ENCODE peak calls at places on chromosomes 16 and 17, in five cellular contexts. One of them, this sample, is unnamed.

GRCh38 chr17:50080827-50081226 is 14.3 kb upstream of the PDK2 start:
- DNase-seq in left lung: no peak
- DNase-seq in HFF-Myc: no peak
- DNase-seq in IMR-90: no peak
- DNase-seq in lower leg skin: no peak
- DNase-seq in this sample: no peak

GRCh38 chr16:56771558-56772279 is 41.8 kb downstream of the NUP93 start:
- DNase-seq in IMR-90: peak; percentile 61
- DNase-seq in lower leg skin: no peak
- DNase-seq in left lung: no peak
- DNase-seq in HFF-Myc: no peak
- DNase-seq in this sample: no peak

GRCh38 chr17:66431080-66431795 is 128.8 kb downstream of the PRKCA start:
- DNase-seq in IMR-90: peak; percentile 41
- DNase-seq in lower leg skin: no peak
- DNase-seq in left lung: no peak
- DNase-seq in HFF-Myc: no peak
- DNase-seq in this sample: peak; percentile 82

GRCh38 chr17:30363715-30364202 is 15.0 kb upstream of the CPD start:
- DNase-seq in IMR-90: peak; percentile 95
- DNase-seq in lower leg skin: no peak
- DNase-seq in left lung: no peak
- DNase-seq in HFF-Myc: peak; percentile 91
- DNase-seq in this sample: peak; percentile 97

GRCh38 chr17:50173335-50173941 is 7.6 kb downstream of the SGCA start:
- DNase-seq in HFF-Myc: peak; percentile 73
- DNase-seq in lower leg skin: no peak
- DNase-seq in left lung: peak; percentile 24
- DNase-seq in IMR-90: peak; percentile 95
- DNase-seq in this sample: no peak

GRCh38 chr16:88799569-88800276 is 3.9 kb upstream of the CDT1 start:
- DNase-seq in left lung: no peak
- DNase-seq in IMR-90: no peak
- DNase-seq in HFF-Myc: no peak
- DNase-seq in lower leg skin: no peak
- DNase-seq in this sample: no peak

GRCh38 chr16:8878523-8878911 is 3.6 kb upstream of the LITAFD start:
- DNase-seq in HFF-Myc: no peak
- DNase-seq in IMR-90: peak; percentile 86
- DNase-seq in lower leg skin: no peak
- DNase-seq in left lung: peak; percentile 24
- DNase-seq in this sample: no peak

GRCh38 chr17:69581061-69581955 is 166.8 kb downstream of the MAP2K6 start:
- DNase-seq in lower leg skin: no peak
- DNase-seq in IMR-90: peak; percentile 47
- DNase-seq in HFF-Myc: no peak
- DNase-seq in left lung: no peak
- DNase-seq in this sample: no peak

GRCh38 chr16:11759997-11760396 is 17.3 kb upstream of the TXNDC11 start:
- DNase-seq in lower leg skin: no peak
- DNase-seq in HFF-Myc: no peak
- DNase-seq in left lung: no peak
- DNase-seq in IMR-90: no peak
- DNase-seq in this sample: no peak

GRCh38 chr16:29663020-29663828 is at the start of gene SPN:
- DNase-seq in left lung: no peak
- DNase-seq in HFF-Myc: no peak
- DNase-seq in lower leg skin: no peak
- DNase-seq in IMR-90: no peak
- DNase-seq in this sample: peak; percentile 94

GRCh38 chr16:10754941-10755340 is 11.3 kb downstream of the NUBP1 start:
- DNase-seq in IMR-90: peak; percentile 82
- DNase-seq in HFF-Myc: no peak
- DNase-seq in lower leg skin: no peak
- DNase-seq in left lung: no peak
- DNase-seq in this sample: no peak

GRCh38 chr17:6456914-6457687 is 12.8 kb downstream of the PIMREG start:
- DNase-seq in HFF-Myc: no peak
- DNase-seq in lower leg skin: no peak
- DNase-seq in IMR-90: peak; percentile 76
- DNase-seq in left lung: no peak
- DNase-seq in this sample: no peak

GRCh38 chr17:38415250-38416194 is 12.7 kb upstream of the ARHGAP23 start:
- DNase-seq in lower leg skin: no peak
- DNase-seq in HFF-Myc: no peak
- DNase-seq in left lung: peak; percentile 78
- DNase-seq in IMR-90: peak; percentile 69
- DNase-seq in this sample: peak; percentile 91

GRCh38 chr16:23765933-23766332 is 11.1 kb downstream of the CHP2 start:
- DNase-seq in left lung: no peak
- DNase-seq in lower leg skin: no peak
- DNase-seq in HFF-Myc: no peak
- DNase-seq in IMR-90: no peak
- DNase-seq in this sample: no peak

GRCh38 chr17:6749519-6749918 is 6.3 kb upstream of the XAF1 start:
- DNase-seq in left lung: no peak
- DNase-seq in IMR-90: no peak
- DNase-seq in HFF-Myc: no peak
- DNase-seq in lower leg skin: no peak
- DNase-seq in this sample: peak; percentile 9

GRCh38 chr16:56603589-56603988 is 4.8 kb upstream of the MT2A start:
- DNase-seq in left lung: no peak
- DNase-seq in HFF-Myc: no peak
- DNase-seq in IMR-90: peak; percentile 53
- DNase-seq in lower leg skin: peak; percentile 37
- DNase-seq in this sample: peak; percentile 62

GRCh38 chr17:20206591-20206990 is 197.4 kb downstream of the SPECC1 start:
- DNase-seq in IMR-90: peak; percentile 83
- DNase-seq in lower leg skin: no peak
- DNase-seq in HFF-Myc: no peak
- DNase-seq in left lung: no peak
- DNase-seq in this sample: no peak

GRCh38 chr16:64964126-64964540 is 157.7 kb downstream of the CDH11 start:
- DNase-seq in lower leg skin: no peak
- DNase-seq in HFF-Myc: peak; percentile 69
- DNase-seq in IMR-90: peak; percentile 86
- DNase-seq in left lung: no peak
- DNase-seq in this sample: no peak

GRCh38 chr17:17940451-17940911 is 31.7 kb downstream of the TOM1L2 start:
- DNase-seq in left lung: no peak
- DNase-seq in lower leg skin: no peak
- DNase-seq in IMR-90: peak; percentile 47
- DNase-seq in HFF-Myc: no peak
- DNase-seq in this sample: no peak

GRCh38 chr16:28561557-28562187 is 8.0 kb downstream of the SGF29 start:
- DNase-seq in left lung: no peak
- DNase-seq in HFF-Myc: no peak
- DNase-seq in IMR-90: no peak
- DNase-seq in lower leg skin: no peak
- DNase-seq in this sample: no peak

GRCh38 chr17:28230011-28230410 is 89.0 kb upstream of the TMEM97 start:
- DNase-seq in left lung: no peak
- DNase-seq in lower leg skin: no peak
- DNase-seq in HFF-Myc: no peak
- DNase-seq in IMR-90: no peak
- DNase-seq in this sample: no peak

GRCh38 chr17:6054372-6054771 is 15.8 kb upstream of the WSCD1 start:
- DNase-seq in left lung: no peak
- DNase-seq in lower leg skin: no peak
- DNase-seq in HFF-Myc: no peak
- DNase-seq in IMR-90: no peak
- DNase-seq in this sample: no peak

GRCh38 chr17:79360196-79360595 is 250.7 kb downstream of the RBFOX3 start:
- DNase-seq in HFF-Myc: no peak
- DNase-seq in lower leg skin: no peak
- DNase-seq in left lung: peak; percentile 75
- DNase-seq in IMR-90: no peak
- DNase-seq in this sample: no peak

GRCh38 chr16:61362583-61362982 is 673.7 kb downstream of the CDH8 start:
- DNase-seq in IMR-90: no peak
- DNase-seq in left lung: no peak
- DNase-seq in HFF-Myc: no peak
- DNase-seq in lower leg skin: no peak
- DNase-seq in this sample: no peak

GRCh38 chr17:61510237-61510636 is 58.0 kb downstream of the TBX4 start:
- DNase-seq in HFF-Myc: no peak
- DNase-seq in IMR-90: no peak
- DNase-seq in left lung: no peak
- DNase-seq in lower leg skin: no peak
- DNase-seq in this sample: no peak

GRCh38 chr17:65489413-65490170 is 71.9 kb downstream of the AXIN2 start:
- DNase-seq in IMR-90: no peak
- DNase-seq in HFF-Myc: no peak
- DNase-seq in lower leg skin: no peak
- DNase-seq in left lung: no peak
- DNase-seq in this sample: no peak

GRCh38 chr17:39979865-39980401 is 674 bp upstream of the PSMD3 start:
- DNase-seq in IMR-90: peak; percentile 19
- DNase-seq in lower leg skin: no peak
- DNase-seq in left lung: no peak
- DNase-seq in HFF-Myc: no peak
- DNase-seq in this sample: peak; percentile 46

GRCh38 chr17:34254146-34254545 is 939 bp upstream of the CCL2 start:
- DNase-seq in IMR-90: peak; percentile 83
- DNase-seq in lower leg skin: peak; percentile 36
- DNase-seq in left lung: no peak
- DNase-seq in HFF-Myc: no peak
- DNase-seq in this sample: no peak

GRCh38 chr17:17928422-17929386 is 43.5 kb downstream of the TOM1L2 start:
- DNase-seq in left lung: no peak
- DNase-seq in lower leg skin: no peak
- DNase-seq in HFF-Myc: no peak
- DNase-seq in IMR-90: no peak
- DNase-seq in this sample: no peak

GRCh38 chr17:77485089-77485833 is 344.5 kb downstream of the SEC14L1 start:
- DNase-seq in HFF-Myc: no peak
- DNase-seq in lower leg skin: no peak
- DNase-seq in left lung: no peak
- DNase-seq in IMR-90: no peak
- DNase-seq in this sample: no peak

GRCh38 chr16:89179656-89180315 is 8.2 kb downstream of the CDH15 start:
- DNase-seq in IMR-90: no peak
- DNase-seq in HFF-Myc: no peak
- DNase-seq in lower leg skin: no peak
- DNase-seq in left lung: peak; percentile 69
- DNase-seq in this sample: no peak

GRCh38 chr16:12971216-12971615 is 69.8 kb downstream of the SHISA9 start:
- DNase-seq in lower leg skin: no peak
- DNase-seq in left lung: no peak
- DNase-seq in HFF-Myc: no peak
- DNase-seq in IMR-90: no peak
- DNase-seq in this sample: no peak

GRCh38 chr16:87234601-87235000 is 82.6 kb downstream of the C16orf95 start:
- DNase-seq in IMR-90: no peak
- DNase-seq in lower leg skin: no peak
- DNase-seq in HFF-Myc: no peak
- DNase-seq in left lung: no peak
- DNase-seq in this sample: no peak

GRCh38 chr17:20281860-20282259 is 185.5 kb downstream of the LGALS9B start:
- DNase-seq in IMR-90: no peak
- DNase-seq in HFF-Myc: no peak
- DNase-seq in lower leg skin: no peak
- DNase-seq in left lung: peak; percentile 82
- DNase-seq in this sample: peak; percentile 56

GRCh38 chr17:36149296-36149820 is 27.1 kb downstream of the TBC1D3B start:
- DNase-seq in HFF-Myc: no peak
- DNase-seq in left lung: no peak
- DNase-seq in IMR-90: peak; percentile 33
- DNase-seq in lower leg skin: no peak
- DNase-seq in this sample: peak; percentile 27

GRCh38 chr16:47888142-47888541 is 267.7 kb downstream of the ABCC12 start:
- DNase-seq in left lung: no peak
- DNase-seq in lower leg skin: no peak
- DNase-seq in IMR-90: peak; percentile 49
- DNase-seq in HFF-Myc: peak; percentile 9
- DNase-seq in this sample: no peak

DNA sequence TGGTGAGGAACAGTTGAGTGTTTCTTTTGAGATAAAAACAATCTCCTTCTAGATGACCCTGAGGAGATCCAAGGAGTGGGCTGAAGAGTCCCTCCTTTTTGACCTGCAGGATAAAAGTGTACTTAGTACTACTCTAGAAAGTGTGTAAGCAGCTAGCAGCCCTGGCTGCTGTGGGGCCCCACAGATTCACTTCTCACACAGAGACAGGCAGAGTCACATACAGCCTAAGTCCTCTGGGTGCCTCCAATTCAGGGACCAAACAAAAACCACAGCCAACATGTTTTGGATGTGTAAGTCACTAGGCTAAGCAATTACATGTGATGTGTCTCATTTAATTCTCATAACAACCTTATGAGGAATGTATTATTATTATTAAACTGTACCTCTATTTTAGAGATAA is 97.1 kb downstream of the TMEM100 start:
- DNase-seq in IMR-90: no peak
- DNase-seq in HFF-Myc: no peak
- DNase-seq in left lung: no peak
- DNase-seq in lower leg skin: no peak
- DNase-seq in this sample: no peak
- TF ChIP-seq CTCF in IMR-90: no peak
- TF ChIP-seq CTCF in HFF-Myc: no peak
- TF ChIP-seq CTCF in left lung: no peak
- TF ChIP-seq CTCF in lower leg skin: no peak
- TF ChIP-seq CTCF in this sample: no peak

GRCh38 chr17:41801374-41802062 is 10.2 kb downstream of the P3H4 start:
- DNase-seq in HFF-Myc: no peak
- DNase-seq in IMR-90: peak; percentile 72
- DNase-seq in left lung: peak; percentile 92
- DNase-seq in lower leg skin: peak; percentile 83
- DNase-seq in this sample: no peak
- H3K4me3 ChIP-seq in HFF-Myc: no peak overlapping the region
- H3K4me3 ChIP-seq in IMR-90: no peak overlapping the region
- H3K4me3 ChIP-seq in left lung: no peak overlapping the region
- H3K4me3 ChIP-seq in lower leg skin: no peak overlapping the region
- H3K4me3 ChIP-seq in this sample: no peak overlapping the region

GRCh38 chr17:13253746-13254410 is 236.1 kb upstream of the ELAC2 start:
- DNase-seq in HFF-Myc: no peak
- DNase-seq in IMR-90: no peak
- DNase-seq in left lung: no peak
- DNase-seq in lower leg skin: no peak
- DNase-seq in this sample: no peak

DNA sequence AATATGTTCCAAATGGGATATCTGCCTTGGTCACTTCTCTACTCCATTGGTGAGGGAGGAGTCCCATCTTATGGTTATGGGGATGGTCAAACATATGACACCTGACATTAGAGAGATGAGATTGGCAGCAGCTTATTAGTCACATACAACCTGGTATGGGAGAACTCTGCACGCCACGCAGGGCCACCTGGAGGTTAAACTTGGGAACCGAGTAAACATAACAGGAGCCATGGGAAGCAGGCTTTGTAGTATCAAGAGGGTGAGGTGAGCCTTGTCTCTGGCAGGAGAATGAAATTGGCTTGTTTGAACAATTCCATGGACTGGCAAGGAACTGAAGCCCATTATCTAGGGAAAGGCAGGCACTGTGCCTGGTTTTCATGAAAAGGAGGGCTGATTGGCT is 238.7 kb upstream of the ELAC2 start:
- DNase-seq in IMR-90: no peak
- DNase-seq in HFF-Myc: no peak
- DNase-seq in lower leg skin: no peak
- DNase-seq in left lung: no peak
- DNase-seq in this sample: no peak
- TF ChIP-seq CTCF in IMR-90: no peak
- TF ChIP-seq CTCF in HFF-Myc: no peak
- TF ChIP-seq CTCF in lower leg skin: no peak
- TF ChIP-seq CTCF in left lung: no peak
- TF ChIP-seq CTCF in this sample: no peak

GRCh38 chr16:30985401-30986128 is 558 bp downstream of the HSD3B7 start:
- DNase-seq in left lung: no peak
- DNase-seq in HFF-Myc: no peak
- DNase-seq in IMR-90: no peak
- DNase-seq in lower leg skin: peak; percentile 67
- DNase-seq in this sample: no peak
- H3K4me3 ChIP-seq in left lung: peak overlapping the region; percentile 35
- H3K4me3 ChIP-seq in HFF-Myc: peak overlapping the region; percentile 30
- H3K4me3 ChIP-seq in IMR-90: peak overlapping the region; percentile 47
- H3K4me3 ChIP-seq in lower leg skin: peak overlapping the region; percentile 27
- H3K4me3 ChIP-seq in this sample: no peak overlapping the region

This sample was measured in HL-60.